ENCODE peak calls at places on chromosomes 11 and 22, in six cellular contexts. L is fibroblast of lung, Q is cardiac muscle cell, H is pancreas, J is heart left ventricle, R is neural progenitor cell. X is an unnamed sample.

GRCh38 chr11:35145249-35145648 is 6.3 kb downstream of the CD44 start:
- DNase-seq in Q (no peak), R (no peak), H (no peak), J (no peak), L (no peak), X (no peak)

GRCh38 chr22:50444663-50445062 is 30.2 kb downstream of the SBF1 start:
- DNase-seq in L (peak; percentile 80), J (peak; percentile 28), H (peak; percentile 25), Q (peak; percentile 71), R (no peak), X (peak; percentile 13)

GRCh38 chr11:93741882-93742226 is 382 bp downstream of the C11orf54 start:
- DNase-seq in L (peak; percentile 67), J (no peak), H (peak; percentile 71), R (peak; percentile 41), Q (peak; percentile 59), X (peak; percentile 24)

GRCh38 chr11:131198646-131199285 is 171.6 kb upstream of the NTM start:
- DNase-seq in H (no peak), R (no peak), J (no peak), L (no peak), Q (no peak), X (no peak)

GRCh38 chr22:50730941-50731661 is 6.9 kb upstream of the ACR start:
- DNase-seq in H (peak; percentile 12), L (no peak), R (no peak), Q (peak; percentile 12), J (peak; percentile 68), X (no peak)

GRCh38 chr11:8288824-8289223 is 25.1 kb upstream of the LMO1 start:
- DNase-seq in L (no peak), H (no peak), J (no peak), R (peak; percentile 1), Q (no peak), X (no peak)

GRCh38 chr11:64207247-64208085 is 945 bp downstream of the FERMT3 start:
- DNase-seq in R (peak; percentile 2), J (peak; percentile 80), H (peak; percentile 48), L (peak; percentile 69), Q (peak; percentile 84), X (peak; percentile 28)

GRCh38 chr11:70796601-70797000 is 398.3 kb downstream of the CTTN start:
- DNase-seq in R (peak; percentile 16), Q (no peak), J (no peak), L (no peak), H (no peak), X (no peak)

GRCh38 chr11:96154802-96155520 is 188.0 kb downstream of the MAML2 start:
- DNase-seq in H (no peak), L (peak; percentile 56), R (no peak), J (no peak), Q (peak; percentile 64), X (no peak)

GRCh38 chr11:72591785-72592490 is 82.3 kb downstream of the PDE2A start:
- DNase-seq in J (no peak), Q (no peak), H (no peak), L (no peak), R (no peak), X (no peak)

GRCh38 chr11:100777118-100777517 is 90.0 kb downstream of the ARHGAP42 start:
- DNase-seq in H (no peak), R (no peak), Q (no peak), J (no peak), L (no peak), X (no peak)

GRCh38 chr11:115198301-115198700 is 305.9 kb downstream of the CADM1 start:
- DNase-seq in Q (no peak), L (peak; percentile 41), H (no peak), R (no peak), J (no peak), X (no peak)

GRCh38 chr11:107621090-107621489 is 30.1 kb downstream of the ELMOD1 start:
- DNase-seq in Q (no peak), J (no peak), H (no peak), L (no peak), R (no peak), X (no peak)
- H3K36me3 ChIP-seq in Q (no peaks in the 10 kb centered on the region), J (no peaks in the 10 kb centered on the region), H (no peaks in the 10 kb centered on the region), L (no peaks in the 10 kb centered on the region), R (no peaks in the 10 kb centered on the region), X (no peaks in the 10 kb centered on the region)

GRCh38 chr11:119481667-119482400 is 58.9 kb upstream of the THY1 start:
- DNase-seq in R (no peak), L (no peak), Q (no peak), J (no peak), H (peak; percentile 39), X (no peak)

GRCh38 chr11:119478711-119479285 is 55.8 kb upstream of the THY1 start:
- DNase-seq in J (no peak), H (peak; percentile 8), Q (no peak), R (no peak), L (no peak), X (no peak)

GRCh38 chr11:119481021-119481666 is 58.2 kb upstream of the THY1 start:
- DNase-seq in R (peak; percentile 80), L (peak; percentile 95), Q (peak; percentile 98), H (peak; percentile 81), J (peak; percentile 84), X (peak; percentile 44)

GRCh38 chr11:119480375-119481020 is 57.5 kb upstream of the THY1 start:
- DNase-seq in L (no peak), J (no peak), H (peak; percentile 5), R (no peak), Q (no peak), X (no peak)

DNA sequence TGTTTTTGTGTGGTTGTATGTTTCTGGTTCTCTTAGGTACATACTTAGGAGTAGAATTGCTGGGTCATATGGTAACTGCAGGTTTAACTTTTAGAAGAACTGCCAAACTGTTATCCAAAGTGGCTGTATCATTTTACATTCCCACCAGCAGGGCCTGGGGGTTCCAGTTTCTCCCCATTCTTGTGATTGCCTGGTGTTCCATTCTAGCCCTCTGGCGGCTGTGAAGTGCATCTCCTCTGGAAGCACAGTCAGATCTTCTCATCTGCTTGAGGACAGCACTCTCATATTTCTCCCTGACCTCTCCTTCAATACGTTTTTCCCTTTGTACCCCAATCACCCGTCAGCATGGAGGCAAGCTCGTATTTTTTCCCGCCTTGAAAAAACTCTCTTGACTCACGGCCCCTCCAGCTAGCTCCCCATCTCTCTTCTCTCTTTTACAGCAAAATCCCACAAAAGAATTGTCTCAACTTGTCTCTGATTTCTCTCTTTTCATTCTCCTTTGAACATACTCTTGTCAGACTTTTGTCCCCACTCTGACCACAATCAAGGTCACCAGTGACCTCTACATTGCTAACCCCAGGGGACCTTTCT is 56.8 kb upstream of the THY1 start:
- DNase-seq in Q (peak; percentile 67), L (peak; percentile 60), J (no peak), R (peak; percentile 67), H (peak; percentile 5), X (no peak)
- TF ChIP-seq CTCF in Q (peak; percentile 74), L (peak; percentile 66), J (peak; percentile 9), R (peak; percentile 63), H (no peak), X (peak; percentile 80)

DNA sequence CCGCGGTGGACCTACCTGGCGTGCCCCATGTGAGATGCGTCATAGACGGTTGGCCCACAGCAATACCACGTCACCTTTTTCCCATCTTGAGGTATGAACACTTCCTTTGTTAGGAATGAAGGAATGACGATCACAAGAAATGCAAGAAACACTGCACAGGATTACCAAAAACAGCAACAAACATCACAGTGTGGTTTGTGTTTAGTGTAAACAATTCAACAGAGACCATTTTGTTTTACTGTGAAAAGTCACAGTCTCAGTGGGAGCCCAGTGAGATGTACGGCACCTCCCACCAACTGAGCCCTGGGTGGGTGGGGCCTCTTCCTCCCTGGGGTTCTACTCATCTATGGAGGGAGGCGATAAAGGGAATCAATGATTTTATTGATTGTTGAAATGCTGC is 16.3 kb downstream of the CARS1 start:
- DNase-seq in J (no peak), L (no peak), R (no peak), H (no peak), Q (no peak), X (no peak)
- H3K36me3 ChIP-seq in J (no peaks in the 10 kb centered on the region), L (peaks cover 34% of the 10 kb centered on the region), R (no peaks in the 10 kb centered on the region), H (peaks cover 36% of the 10 kb centered on the region), Q (peaks cover 19% of the 10 kb centered on the region), X (peaks cover 45% of the 10 kb centered on the region)

GRCh38 chr22:47209547-47210023 is 447.1 kb downstream of the TBC1D22A start:
- DNase-seq in J (no peak), Q (no peak), R (no peak), H (no peak), L (no peak), X (no peak)
- TF ChIP-seq CTCF in J (no peak), Q (no peak), R (no peak), H (no peak), L (no peak), X (no peak)

DNA sequence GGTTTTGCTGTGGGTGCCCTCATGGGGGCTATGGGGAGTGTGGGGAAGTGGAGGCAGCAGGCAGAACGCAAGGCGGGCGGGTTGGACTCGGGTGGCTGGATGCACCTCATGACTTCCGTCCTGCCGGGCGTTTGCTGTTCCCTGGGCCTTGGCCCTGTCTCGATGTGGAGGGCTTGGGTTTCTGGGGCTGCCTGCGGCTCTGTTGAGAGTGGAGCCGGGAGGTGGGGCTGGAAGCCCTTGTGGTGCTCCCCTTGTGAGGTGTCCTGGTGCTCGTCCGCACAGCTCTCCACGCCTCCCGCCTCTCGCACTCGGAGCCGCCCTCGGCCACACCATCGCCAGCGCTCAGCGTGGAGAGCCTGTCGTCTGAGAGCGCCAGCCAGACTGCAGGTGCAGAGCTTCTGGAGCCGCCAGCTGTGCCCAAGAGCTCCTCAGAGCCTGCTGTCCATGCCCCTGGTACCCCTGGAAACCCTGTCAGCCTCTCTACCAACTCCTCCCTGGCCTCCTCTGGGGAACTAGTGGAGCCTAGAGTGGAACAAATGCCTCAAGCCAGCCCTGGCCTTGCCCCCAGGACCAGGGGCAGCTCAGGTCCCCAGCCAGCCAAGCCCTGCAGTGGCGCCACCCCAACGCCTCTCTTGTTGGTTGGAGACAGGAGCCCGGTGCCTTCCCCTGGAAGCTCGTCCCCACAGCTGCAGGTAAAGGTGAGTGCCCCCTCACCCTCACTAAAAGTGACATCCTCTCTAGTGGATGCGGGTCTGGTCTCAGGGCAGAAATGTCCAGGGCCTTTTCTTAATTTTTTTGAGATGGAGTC is 21.2 kb downstream of the MICALL1 start:
- DNase-seq in Q (no peak), R (no peak), J (no peak), H (no peak), L (no peak), X (no peak)
- H3K36me3 ChIP-seq in Q (peaks cover 15% of the 10 kb centered on the region), R (no peaks in the 10 kb centered on the region), J (no peaks in the 10 kb centered on the region), H (peaks cover 22% of the 10 kb centered on the region), L (peaks cover 35% of the 10 kb centered on the region), X (peaks cover 49% of the 10 kb centered on the region)

GRCh38 chr22:46829140-46829891 is 66.9 kb downstream of the TBC1D22A start:
- DNase-seq in J (no peak), L (peak; percentile 91), Q (peak; percentile 91), R (no peak), H (no peak), X (peak; percentile 91)

GRCh38 chr22:46827072-46827780 is 64.8 kb downstream of the TBC1D22A start:
- DNase-seq in L (no peak), Q (no peak), H (no peak), J (no peak), R (peak; percentile 68), X (no peak)

GRCh38 chr22:46826438-46826837 is 64.0 kb downstream of the TBC1D22A start:
- DNase-seq in Q (no peak), R (no peak), J (no peak), L (no peak), H (no peak), X (no peak)

GRCh38 chr22:46828323-46829139 is 66.1 kb downstream of the TBC1D22A start:
- DNase-seq in J (no peak), R (no peak), H (no peak), Q (no peak), L (no peak), X (no peak)

GRCh38 chr22:46827781-46828180 is 65.3 kb downstream of the TBC1D22A start:
- DNase-seq in H (no peak), L (no peak), Q (no peak), J (no peak), R (no peak), X (no peak)
- TF ChIP-seq CTCF in H (no peak), L (no peak), Q (no peak), J (no peak), R (no peak), X (no peak)

X was measured in BJ.